ENCODE peak calls at places on chromosome 17, in four cellular contexts. L is AG09319, U is A172, W is ovary. Z is an unnamed sample.

GRCh38 chr17:2184993-2185931 is 118.3 kb downstream of the SMG6 start:
- DNase-seq in L (no peak), U (no peak), W (no peak), Z (no peak)

GRCh38 chr17:41689497-41690299 is 1.0 kb downstream of the EIF1 start:
- DNase-seq in L (peak), U (peak), W (no peak), Z (peak)

GRCh38 chr17:58531122-58531521 is 16.7 kb upstream of the MTMR4 start:
- DNase-seq in L (no peak), U (no peak), W (no peak), Z (no peak)

GRCh38 chr17:79572136-79572915 is 38.5 kb downstream of the RBFOX3 start:
- DNase-seq in L (no peak), U (no peak), W (no peak), Z (no peak)

GRCh38 chr17:73686126-73686525 is 41.9 kb upstream of the SDK2 start:
- DNase-seq in L (no peak), U (no peak), W (no peak), Z (no peak)

GRCh38 chr17:40922239-40922638 is 15.2 kb downstream of the KRT23 start:
- DNase-seq in L (peak), U (peak), W (no peak), Z (peak)

GRCh38 chr17:12731839-12732238 is 57.5 kb upstream of the ARHGAP44 start:
- DNase-seq in L (no peak), U (no peak), W (no peak), Z (no peak)

GRCh38 chr17:7191069-7191468 is 11.9 kb upstream of the ASGR1 start:
- DNase-seq in L (no peak), U (no peak), W (no peak), Z (no peak)

GRCh38 chr17:12665263-12666210 is at the start of gene MYOCD:
- DNase-seq in L (no peak), U (no peak), W (peak), Z (peak)

GRCh38 chr17:62704381-62704971 is 77.0 kb downstream of the MRC2 start:
- DNase-seq in L (no peak), U (peak), W (peak), Z (peak)

GRCh38 chr17:1143573-1143972 is 36.2 kb downstream of the ABR start:
- DNase-seq in L (no peak), U (no peak), W (no peak), Z (no peak)

GRCh38 chr17:973053-973452 is 6.5 kb downstream of the NXN start:
- DNase-seq in L (no peak), U (no peak), W (no peak), Z (no peak)

GRCh38 chr17:1005361-1005946 is 8.5 kb downstream of the TIMM22 start:
- DNase-seq in L (peak), U (no peak), W (peak), Z (peak)

GRCh38 chr17:69857412-69857835 is 217.6 kb upstream of the KCNJ16 start:
- DNase-seq in L (peak), U (peak), W (no peak), Z (no peak)

GRCh38 chr17:48998557-48999440 is 1.6 kb downstream of the IGF2BP1 start:
- DNase-seq in L (no peak), U (peak), W (no peak), Z (no peak)

GRCh38 chr17:6779411-6779810 is 3.4 kb downstream of the FBXO39 start:
- DNase-seq in L (no peak), U (no peak), W (no peak), Z (no peak)

GRCh38 chr17:61248399-61248798 is 151.2 kb upstream of the TBX2 start:
- DNase-seq in L (no peak), U (peak), W (no peak), Z (no peak)

GRCh38 chr17:7613769-7614421 is 802 bp downstream of the FXR2 start:
- DNase-seq in L (no peak), U (peak), W (no peak), Z (no peak)

GRCh38 chr17:75110307-75110937 is 653 bp downstream of the ARMC7 start:
- DNase-seq in L (no peak), U (no peak), W (no peak), Z (no peak)